ENCODE peak calls at places on chromosomes 2 and 18, in ten cellular contexts. T is GOT3, R is RWPE1, D is midbrain, F is NCI-H1092 treated with DMSO at 0.1 percent for 48 hours, A is Calu3, U is C1 segment of cervical spinal cord, X is lower lobe of right lung, O is nucleus accumbens, B is NCI-H2081. E is an unnamed sample.

GRCh38 chr18:77131100-77131651 is 1.4 kb downstream of the MBP start:
- DNase-seq in T (no peak), R (no peak), D (peak), F (no peak), A (peak), U (peak), X (peak), O (no peak), B (peak), E (peak)

GRCh38 chr2:235640900-235641299 is 147.1 kb downstream of the AGAP1 start:
- DNase-seq in T (no peak), R (no peak), D (no peak), F (no peak), A (no peak), U (no peak), X (no peak), O (no peak), B (peak), E (no peak)

GRCh38 chr2:33223851-33224250 is 252.6 kb upstream of the RASGRP3 start:
- DNase-seq in T (no peak), R (no peak), D (no peak), F (no peak), A (no peak), U (no peak), X (no peak), O (no peak), B (no peak), E (no peak)

GRCh38 chr2:71856709-71857525 is 290.7 kb downstream of the CYP26B1 start:
- DNase-seq in T (no peak), R (peak), D (no peak), F (no peak), A (peak), U (no peak), X (no peak), O (no peak), B (no peak), E (no peak)

GRCh38 chr2:10933700-10934225 is 22.0 kb downstream of the KCNF1 start:
- DNase-seq in T (no peak), R (no peak), D (no peak), F (no peak), A (no peak), U (no peak), X (no peak), O (no peak), B (no peak), E (no peak)

GRCh38 chr2:42828487-42829416 is 36.4 kb upstream of the HAAO start:
- DNase-seq in T (peak), R (peak), D (peak), F (peak), A (peak), U (peak), X (peak), O (peak), B (peak), E (peak)

GRCh38 chr2:23478933-23479683 is 94.1 kb downstream of the KLHL29 start:
- DNase-seq in T (no peak), R (no peak), D (no peak), F (no peak), A (no peak), U (no peak), X (no peak), O (no peak), B (no peak), E (no peak)

GRCh38 chr2:148122788-148123187 is 101.9 kb downstream of the MBD5 start:
- DNase-seq in T (no peak), R (peak), D (no peak), F (no peak), A (no peak), U (no peak), X (no peak), O (no peak), B (no peak), E (no peak)

GRCh38 chr2:104572856-104573255 is 281.1 kb upstream of the POU3F3 start:
- DNase-seq in T (no peak), R (no peak), D (no peak), F (no peak), A (no peak), U (no peak), X (no peak), O (no peak), B (no peak), E (no peak)

GRCh38 chr2:211745295-211746097 is 793.1 kb downstream of the ERBB4 start:
- DNase-seq in T (no peak), R (peak), D (peak), F (peak), A (peak), U (no peak), X (no peak), O (no peak), B (peak), E (peak)

GRCh38 chr2:232523682-232524597 is 2.0 kb upstream of the CHRND start:
- DNase-seq in T (no peak), R (peak), D (peak), F (peak), A (peak), U (no peak), X (no peak), O (no peak), B (peak), E (peak)

GRCh38 chr18:42045346-42045745 is 90.3 kb downstream of the PIK3C3 start:
- DNase-seq in T (no peak), R (no peak), D (no peak), F (no peak), A (no peak), U (no peak), X (no peak), O (no peak), B (no peak), E (peak)

GRCh38 chr2:38194751-38195150 is 118.8 kb upstream of the CYP1B1 start:
- DNase-seq in T (no peak), R (peak), D (no peak), F (no peak), A (no peak), U (no peak), X (no peak), O (no peak), B (no peak), E (no peak)

GRCh38 chr2:144834954-144835633 is 315.2 kb upstream of the ZEB2 start:
- DNase-seq in T (no peak), R (no peak), D (no peak), F (no peak), A (peak), U (no peak), X (no peak), O (no peak), B (no peak), E (peak)

GRCh38 chr2:221467610-221468009 is 104.5 kb downstream of the EPHA4 start:
- DNase-seq in T (no peak), R (no peak), D (peak), F (no peak), A (no peak), U (no peak), X (no peak), O (no peak), B (no peak), E (no peak)

GRCh38 chr18:55404136-55404810 is 183.7 kb downstream of the TCF4 start:
- DNase-seq in T (no peak), R (no peak), D (no peak), F (no peak), A (no peak), U (no peak), X (no peak), O (no peak), B (no peak), E (no peak)

GRCh38 chr2:230849633-230850357 is 14.9 kb upstream of the ITM2C start:
- DNase-seq in T (no peak), R (peak), D (no peak), F (no peak), A (peak), U (no peak), X (peak), O (no peak), B (no peak), E (no peak)

GRCh38 chr2:109370399-109370990 is 241.5 kb downstream of the SH3RF3 start:
- DNase-seq in T (no peak), R (no peak), D (no peak), F (no peak), A (no peak), U (no peak), X (no peak), O (no peak), B (no peak), E (no peak)